ENCODE peak calls at places on chromosome 1, in eight cellular contexts. E, T, J, O, G, L, B and Z are unnamed samples.

GRCh38 chr1:175422122-175422521 is 229.5 kb upstream of the KIAA0040 start:
- DNase-seq in E (no peak), T (no peak), J (no peak), O (no peak), G (no peak), L (no peak), B (no peak), Z (no peak)

GRCh38 chr1:173175514-173176146 is 31.5 kb downstream of the TNFSF4 start:
- DNase-seq in E (no peak), T (no peak), J (no peak), O (no peak), G (no peak), L (peak), B (no peak), Z (no peak)

GRCh38 chr1:81414417-81415087 is 386.2 kb upstream of the ADGRL2 start:
- DNase-seq in E (peak), T (peak), J (no peak), O (peak), G (no peak), L (no peak), B (peak), Z (peak)

GRCh38 chr1:152148991-152149390 is 10.0 kb downstream of the RPTN start:
- DNase-seq in E (no peak), T (no peak), J (no peak), O (peak), G (no peak), L (no peak), B (no peak), Z (no peak)

GRCh38 chr1:184222561-184223157 is 164.2 kb upstream of the C1orf21 start:
- DNase-seq in E (peak), T (peak), J (peak), O (peak), G (peak), L (peak), B (peak), Z (peak)

GRCh38 chr1:107534632-107535031 is 393.8 kb downstream of the NTNG1 start:
- DNase-seq in E (no peak), T (no peak), J (no peak), O (no peak), G (no peak), L (no peak), B (no peak), Z (no peak)

GRCh38 chr1:115184260-115184950 is 95.1 kb upstream of the TSPAN2 start:
- DNase-seq in E (no peak), T (no peak), J (no peak), O (peak), G (no peak), L (no peak), B (no peak), Z (no peak)

GRCh38 chr1:36408479-36408878 is 10.8 kb upstream of the LSM10 start:
- DNase-seq in E (no peak), T (no peak), J (no peak), O (peak), G (no peak), L (no peak), B (no peak), Z (no peak)

GRCh38 chr1:237205400-237206064 is 163.5 kb downstream of the RYR2 start:
- DNase-seq in E (no peak), T (no peak), J (peak), O (no peak), G (no peak), L (no peak), B (peak), Z (no peak)

GRCh38 chr1:18732686-18733085 is 102.0 kb downstream of the PAX7 start:
- DNase-seq in E (no peak), T (no peak), J (no peak), O (no peak), G (no peak), L (no peak), B (no peak), Z (no peak)

GRCh38 chr1:178434360-178434759 is 62.4 kb downstream of the CLEC20A start:
- DNase-seq in E (no peak), T (no peak), J (no peak), O (no peak), G (no peak), L (no peak), B (no peak), Z (no peak)